ENCODE peak calls at places on chromosomes 3 and 15, in six cellular contexts. J is thyroid gland, T is adrenal gland, V is GM12865, N is type B pancreatic cell, P is mucosa of descending colon. W is an unnamed sample.

GRCh38 chr3:13785351-13785750 is 94.5 kb downstream of the WNT7A start:
- DNase-seq in V (no peak), T (no peak), P (no peak), J (no peak), N (no peak), W (no peak)

GRCh38 chr3:64166584-64167155 is 58.6 kb downstream of the PRICKLE2 start:
- DNase-seq in N (no peak), T (no peak), J (no peak), P (no peak), V (no peak), W (no peak)

GRCh38 chr3:52056521-52056967 is at the start of gene DUSP7:
- DNase-seq in N (peak; percentile 84), J (peak; percentile 71), T (peak; percentile 60), P (peak; percentile 77), V (peak; percentile 79), W (peak; percentile 50)

GRCh38 chr3:5330152-5330810 is 142.8 kb downstream of the EDEM1 start:
- DNase-seq in N (no peak), V (no peak), P (no peak), J (no peak), T (no peak), W (no peak)

GRCh38 chr3:147388395-147389264 is 17.7 kb downstream of the ZIC4 start:
- DNase-seq in P (no peak), V (no peak), N (no peak), T (no peak), J (no peak), W (no peak)

GRCh38 chr15:51718199-51718598 is 19.3 kb downstream of the LYSMD2 start:
- DNase-seq in J (no peak), P (no peak), T (no peak), N (no peak), V (no peak), W (peak; percentile 47)

GRCh38 chr3:133469140-133469731 is 69.4 kb downstream of the BFSP2 start:
- DNase-seq in N (no peak), P (no peak), V (peak; percentile 66), T (no peak), J (peak; percentile 69), W (no peak)

GRCh38 chr15:68313501-68314390 is 36.2 kb downstream of the FEM1B start:
- DNase-seq in P (no peak), T (peak; percentile 4), N (peak; percentile 60), J (no peak), V (no peak), W (no peak)

GRCh38 chr3:130688677-130689076 is 58.0 kb downstream of the PIK3R4 start:
- DNase-seq in N (no peak), T (no peak), V (no peak), J (no peak), P (no peak), W (no peak)

GRCh38 chr3:130687327-130687726 is 59.3 kb downstream of the PIK3R4 start:
- DNase-seq in T (no peak), V (no peak), N (no peak), J (no peak), P (no peak), W (no peak)

GRCh38 chr3:130686833-130687232 is 59.8 kb downstream of the PIK3R4 start:
- DNase-seq in V (no peak), T (no peak), J (no peak), P (no peak), N (no peak), W (no peak)

GRCh38 chr3:130688015-130688414 is 58.6 kb downstream of the PIK3R4 start:
- DNase-seq in T (no peak), N (no peak), V (peak; percentile 11), J (no peak), P (no peak), W (no peak)

DNA sequence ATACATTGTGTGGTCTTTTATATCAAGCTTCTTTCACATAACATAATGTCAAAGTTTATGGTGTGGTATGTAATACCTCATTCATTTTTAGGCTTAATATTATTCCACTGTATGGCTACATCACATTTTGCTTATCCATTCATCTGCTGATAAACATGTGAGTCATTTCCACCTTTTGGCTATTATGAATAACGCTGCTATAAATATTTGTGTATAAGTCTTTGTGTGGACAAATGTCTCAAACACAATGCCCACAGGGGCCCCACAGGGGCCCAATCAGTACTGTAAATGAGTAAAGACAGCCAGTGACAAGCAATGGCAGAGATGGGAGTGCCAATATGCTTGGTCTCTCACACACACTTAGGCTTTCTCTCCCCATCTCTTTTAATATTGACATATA is 54.2 kb downstream of the PIK3R4 start:
- DNase-seq in N (no peak), T (no peak), J (no peak), V (no peak), P (no peak), W (no peak)
- TF ChIP-seq CTCF in N (no peak), T (no peak), J (no peak), V (no peak), P (no peak), W (no peak)

DNA sequence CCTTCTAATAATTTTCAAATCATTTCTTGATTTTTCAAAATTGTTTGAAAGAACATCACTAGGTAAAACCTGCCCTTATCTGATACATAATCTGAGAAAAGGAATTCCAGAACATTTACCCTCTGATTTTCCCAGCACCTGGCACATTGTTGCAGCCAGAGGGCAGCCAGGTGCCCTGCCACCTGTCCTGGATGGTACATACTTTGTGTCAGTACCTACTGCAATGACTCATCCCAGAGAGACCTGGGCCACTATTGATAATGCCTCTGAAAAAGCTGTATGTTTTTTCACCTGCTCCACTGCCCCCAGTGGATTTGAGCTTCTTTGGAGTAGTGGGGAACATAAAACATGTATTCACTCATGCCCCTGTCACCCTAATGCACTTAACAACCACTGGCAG is 648.9 kb upstream of the GBE1 start:
- DNase-seq in V (no peak), J (no peak), P (no peak), N (no peak), T (no peak), W (no peak)
- TF ChIP-seq CTCF in V (no peak), J (no peak), P (no peak), N (no peak), T (no peak), W (no peak)

GRCh38 chr3:139935071-139935865 is at the start of gene CLSTN2:
- DNase-seq in T (peak; percentile 63), V (peak; percentile 40), P (peak; percentile 52), J (peak; percentile 69), N (peak; percentile 82), W (peak; percentile 52)
- TF ChIP-seq CTCF in T (peak; percentile 31), V (no peak), P (no peak), J (no peak), N (peak; percentile 43), W (no peak)

GRCh38 chr3:35528728-35529127 is 110.6 kb upstream of the ARPP21 start:
- DNase-seq in T (no peak), V (no peak), J (no peak), N (no peak), P (no peak), W (no peak)

GRCh38 chr3:35523838-35524237 is 115.5 kb upstream of the ARPP21 start:
- DNase-seq in J (no peak), V (no peak), T (no peak), P (no peak), N (no peak), W (no peak)

GRCh38 chr3:35524851-35525250 is 114.5 kb upstream of the ARPP21 start:
- DNase-seq in V (no peak), P (no peak), T (no peak), N (no peak), J (no peak), W (no peak)

DNA sequence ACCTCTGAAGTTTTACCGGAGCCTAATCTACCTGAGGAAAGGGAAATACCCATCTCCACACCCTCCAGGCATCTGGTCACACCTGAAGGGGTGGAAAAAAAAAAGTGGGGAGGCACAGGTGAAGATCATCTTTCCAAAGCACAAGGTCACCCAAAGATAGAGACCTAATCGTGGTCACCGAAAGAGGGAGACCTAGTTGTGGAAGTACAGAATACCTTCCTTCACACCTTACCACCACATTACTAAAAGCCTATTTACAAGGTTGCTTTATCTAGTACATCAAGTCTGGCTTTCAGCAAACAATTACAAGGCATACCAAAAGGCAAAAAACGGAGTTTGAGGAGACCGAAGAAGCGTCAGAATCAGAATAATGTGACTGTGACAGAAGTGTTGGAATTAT is 110.0 kb upstream of the ARPP21 start:
- DNase-seq in V (no peak), P (no peak), T (no peak), J (no peak), N (no peak), W (no peak)
- TF ChIP-seq CTCF in V (no peak), P (no peak), T (no peak), J (no peak), N (no peak), W (no peak)

DNA sequence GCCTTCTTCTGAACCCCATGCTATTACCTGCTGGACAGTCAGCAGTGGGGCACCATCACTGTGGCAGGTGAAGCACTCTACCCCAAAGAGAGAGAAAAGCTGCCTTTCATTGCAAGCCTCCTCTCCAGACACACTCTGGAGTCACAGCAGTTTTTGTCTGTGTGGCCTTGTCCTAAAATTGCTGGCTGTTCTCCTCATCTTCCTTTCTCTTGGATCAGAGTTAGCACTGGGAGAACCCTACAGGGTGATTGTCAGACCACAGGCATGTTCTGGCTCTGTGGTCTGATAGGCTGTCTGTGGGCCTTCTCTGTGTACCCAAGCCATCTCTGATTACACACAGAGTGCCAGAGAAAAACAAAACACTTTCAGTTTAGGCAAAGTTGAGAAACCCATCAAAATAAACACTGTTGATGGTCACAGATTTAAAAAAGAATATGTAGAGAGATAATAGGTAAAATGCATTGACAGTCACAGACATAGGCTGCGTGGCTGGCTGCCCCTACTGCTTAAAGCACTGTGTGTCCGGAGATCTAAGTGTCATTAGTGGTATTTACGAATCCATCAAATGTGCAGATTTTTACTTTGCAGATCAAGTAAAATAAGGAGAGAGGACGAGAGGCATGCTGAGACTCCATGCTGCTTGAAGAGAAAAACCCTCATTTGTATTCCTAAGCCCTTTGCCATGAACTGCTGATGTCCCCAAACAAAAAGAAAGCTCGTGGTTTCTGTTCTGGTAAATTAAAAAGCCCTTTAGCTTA is 689.9 kb downstream of the TUSC7 start:
- DNase-seq in P (no peak), T (no peak), J (no peak), N (no peak), V (no peak), W (no peak)
- TF ChIP-seq CTCF in P (no peak), T (peak; percentile 6), J (no peak), N (no peak), V (no peak), W (no peak)

GRCh38 chr3:21055015-21055414 is 696.0 kb downstream of the ZNF385D start:
- DNase-seq in V (no peak), J (no peak), T (no peak), N (no peak), P (no peak), W (no peak)
- TF ChIP-seq CTCF in V (no peak), J (no peak), T (no peak), N (no peak), P (no peak), W (no peak)

DNA sequence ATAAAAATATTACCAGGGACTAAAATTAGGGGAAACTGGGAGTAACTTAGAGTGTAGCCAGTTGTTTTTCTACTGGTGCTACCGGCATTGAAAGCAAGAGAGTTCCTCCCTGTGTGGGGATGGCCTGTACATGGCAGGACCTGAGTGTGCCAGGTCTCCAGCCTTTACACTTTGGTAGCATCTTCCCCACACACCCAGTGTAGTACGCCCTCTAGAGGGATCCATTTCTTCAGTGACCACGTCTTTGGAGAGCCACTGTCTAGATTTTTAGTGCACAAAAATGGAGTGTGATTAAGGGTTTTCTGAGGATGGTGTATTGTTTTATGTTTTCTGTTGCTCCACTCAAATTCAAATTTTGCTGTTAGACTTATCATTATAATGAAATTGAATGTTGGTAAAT is 507.0 kb upstream of the TPRG1 start:
- DNase-seq in N (no peak), J (no peak), P (peak; percentile 18), T (no peak), V (peak; percentile 18), W (no peak)
- TF ChIP-seq CTCF in N (peak; percentile 28), J (no peak), P (no peak), T (no peak), V (peak; percentile 26), W (no peak)

W was measured in D721Med.